ENCODE peak calls at places on chromosomes 3 and 15, in seven cellular contexts. V is T-helper 2 cell; S is left ventricle myocardium superior; O is pancreas; P is activated CD4-positive, alpha-beta T cell treated with anti-CD3 and anti-CD28 coated beads for 36 hours; H is aorta; U is mucosa of gallbladder. D is an unnamed sample.

GRCh38 chr15:89486726-89487050 is 9.7 kb downstream of the RHCG start:
- DNase-seq in V (peak), S (no peak), O (no peak), P (peak), H (peak), U (no peak), D (peak)

GRCh38 chr3:194730369-194730768 is 44.7 kb downstream of the FAM43A start:
- DNase-seq in V (no peak), S (no peak), O (peak), P (no peak), H (no peak), U (peak), D (no peak)

GRCh38 chr3:49276475-49277356 is at the start of gene C3orf62:
- DNase-seq in V (peak), S (peak), O (peak), P (peak), H (peak), U (peak), D (peak)

GRCh38 chr3:78855190-78855589 is 912.6 kb downstream of the ROBO1 start:
- DNase-seq in V (no peak), S (no peak), O (no peak), P (no peak), H (no peak), U (no peak), D (no peak)

GRCh38 chr3:115989927-115990326 is 366.6 kb downstream of the GAP43 start:
- DNase-seq in V (no peak), S (no peak), O (no peak), P (no peak), H (no peak), U (no peak), D (no peak)

GRCh38 chr3:183266454-183266853 is 13.4 kb downstream of the B3GNT5 start:
- DNase-seq in V (no peak), S (no peak), O (no peak), P (peak), H (no peak), U (no peak), D (no peak)

GRCh38 chr3:123338021-123338619 is 110.8 kb downstream of the ADCY5 start:
- DNase-seq in V (no peak), S (no peak), O (peak), P (no peak), H (no peak), U (no peak), D (peak)

GRCh38 chr3:31011383-31011782 is 116.9 kb upstream of the GADL1 start:
- DNase-seq in V (no peak), S (no peak), O (no peak), P (no peak), H (no peak), U (no peak), D (no peak)

GRCh38 chr3:66572938-66573710 is 72.3 kb upstream of the LRIG1 start:
- DNase-seq in V (no peak), S (no peak), O (no peak), P (peak), H (no peak), U (no peak), D (no peak)

GRCh38 chr3:133479895-133480669 is 80.2 kb downstream of the BFSP2 start:
- DNase-seq in V (no peak), S (no peak), O (peak), P (no peak), H (no peak), U (no peak), D (no peak)

GRCh38 chr15:78937132-78937739 is 7.6 kb downstream of the CTSH start:
- DNase-seq in V (no peak), S (peak), O (no peak), P (peak), H (peak), U (no peak), D (peak)

GRCh38 chr3:171810278-171811058 is at the start of gene PLD1:
- DNase-seq in V (peak), S (peak), O (peak), P (peak), H (peak), U (peak), D (peak)

GRCh38 chr3:148075829-148076716 is 621.6 kb upstream of the AGTR1 start:
- DNase-seq in V (no peak), S (no peak), O (no peak), P (no peak), H (no peak), U (peak), D (no peak)

GRCh38 chr3:107650788-107651187 is 128.0 kb downstream of the BBX start:
- DNase-seq in V (no peak), S (no peak), O (no peak), P (no peak), H (no peak), U (no peak), D (no peak)

GRCh38 chr3:24339266-24339825 is 155.3 kb downstream of the THRB start:
- DNase-seq in V (no peak), S (peak), O (no peak), P (no peak), H (no peak), U (no peak), D (no peak)

GRCh38 chr15:78709263-78709882 is 68.4 kb upstream of the CHRNB4 start:
- DNase-seq in V (peak), S (peak), O (peak), P (peak), H (peak), U (peak), D (peak)

GRCh38 chr15:80730931-80731330 is 35.8 kb downstream of the ABHD17C start:
- DNase-seq in V (no peak), S (no peak), O (no peak), P (no peak), H (no peak), U (no peak), D (no peak)

GRCh38 chr3:119819806-119820205 is 37.9 kb downstream of the NR1I2 start:
- DNase-seq in V (no peak), S (no peak), O (no peak), P (no peak), H (no peak), U (no peak), D (no peak)

GRCh38 chr3:112598731-112599130 is 36.9 kb downstream of the SLC35A5 start:
- DNase-seq in V (no peak), S (no peak), O (no peak), P (no peak), H (no peak), U (no peak), D (no peak)

GRCh38 chr3:100927775-100928174 is 65.4 kb downstream of the ABI3BP start:
- DNase-seq in V (no peak), S (no peak), O (no peak), P (no peak), H (no peak), U (no peak), D (no peak)

GRCh38 chr3:3110299-3110630 is at the start of gene IL5RA:
- DNase-seq in V (no peak), S (no peak), O (no peak), P (no peak), H (no peak), U (no peak), D (no peak)

GRCh38 chr15:78316211-78317077 is 17.0 kb upstream of the SKIC8 start:
- DNase-seq in V (no peak), S (no peak), O (no peak), P (peak), H (peak), U (peak), D (no peak)

GRCh38 chr15:43930079-43930478 is 103.3 kb downstream of the WDR76 start:
- DNase-seq in V (no peak), S (no peak), O (no peak), P (no peak), H (no peak), U (no peak), D (no peak)

GRCh38 chr3:132396255-132396654 is 21.0 kb upstream of the DNAJC13 start:
- DNase-seq in V (no peak), S (no peak), O (no peak), P (no peak), H (no peak), U (no peak), D (no peak)

GRCh38 chr3:101091489-101091888 is 98.3 kb upstream of the ABI3BP start:
- DNase-seq in V (no peak), S (no peak), O (no peak), P (no peak), H (no peak), U (no peak), D (no peak)

GRCh38 chr3:89098964-89099585 is 8.3 kb upstream of the EPHA3 start:
- DNase-seq in V (no peak), S (peak), O (peak), P (peak), H (no peak), U (no peak), D (no peak)

GRCh38 chr3:72341943-72342342 is 506.3 kb downstream of the SHQ1 start:
- DNase-seq in V (no peak), S (no peak), O (no peak), P (no peak), H (no peak), U (no peak), D (no peak)

GRCh38 chr15:56957812-56958406 is 39.5 kb downstream of the TCF12 start:
- DNase-seq in V (no peak), S (no peak), O (no peak), P (no peak), H (no peak), U (no peak), D (no peak)

GRCh38 chr15:29677871-29678431 is 144.3 kb downstream of the TJP1 start:
- DNase-seq in V (no peak), S (no peak), O (peak), P (no peak), H (no peak), U (peak), D (no peak)

GRCh38 chr3:138786788-138787276 is 47.9 kb downstream of the PIK3CB start:
- DNase-seq in V (no peak), S (no peak), O (no peak), P (no peak), H (no peak), U (no peak), D (no peak)

GRCh38 chr15:59255647-59256380 is 49.2 kb downstream of the LDHAL6B start:
- DNase-seq in V (no peak), S (no peak), O (peak), P (peak), H (no peak), U (peak), D (no peak)

GRCh38 chr15:63018639-63019038 is 23.9 kb upstream of the TPM1 start:
- DNase-seq in V (no peak), S (no peak), O (no peak), P (no peak), H (no peak), U (no peak), D (no peak)

GRCh38 chr15:50219820-50220219 is 37.8 kb downstream of the SLC27A2 start:
- DNase-seq in V (no peak), S (no peak), O (no peak), P (no peak), H (no peak), U (no peak), D (no peak)

GRCh38 chr3:195147649-195148121 is 123.3 kb downstream of the XXYLT1 start:
- DNase-seq in V (no peak), S (peak), O (no peak), P (peak), H (no peak), U (peak), D (no peak)

GRCh38 chr15:42971830-42972229 is 51.3 kb upstream of the TTBK2 start:
- DNase-seq in V (no peak), S (no peak), O (no peak), P (no peak), H (no peak), U (no peak), D (no peak)

GRCh38 chr3:123447749-123448502 is 964 bp downstream of the ADCY5 start:
- DNase-seq in V (peak), S (peak), O (no peak), P (peak), H (peak), U (no peak), D (no peak)